ENCODE peak calls at places on chromosome 12, in seven cellular contexts. E is GM12878; T is dorsolateral prefrontal cortex; N is RWPE1; Y is naive thymus-derived CD4-positive, alpha-beta T cell; K is colonic mucosa; D is tibial artery. H is an unnamed sample.
A peak's percentile ranks its signal among the peaks of the same experiment; 100 is the strongest.

GRCh38 chr12:3117144-3117581 is 40.0 kb downstream of the TSPAN9 start:
- DNase-seq in D (no peak), E (no peak), T (no peak), Y (no peak), N (no peak), K (no peak), H (no peak)

GRCh38 chr12:2894961-2895360 is 4.3 kb downstream of the TULP3 start:
- DNase-seq in N (no peak), T (no peak), D (no peak), E (no peak), K (no peak), Y (no peak), H (no peak)

GRCh38 chr12:102638777-102639176 is 158.4 kb upstream of the IGF1 start:
- DNase-seq in Y (no peak), D (no peak), E (no peak), T (no peak), N (no peak), K (no peak), H (no peak)

GRCh38 chr12:93537769-93538168 is 34.7 kb upstream of the SOCS2 start:
- DNase-seq in T (no peak), Y (no peak), K (no peak), D (no peak), E (no peak), N (no peak), H (no peak)

GRCh38 chr12:96376865-96377264 is 23.4 kb downstream of the CDK17 start:
- DNase-seq in K (no peak), Y (no peak), E (no peak), N (no peak), D (no peak), T (no peak), H (no peak)

GRCh38 chr12:119803391-119803791 is 73.7 kb downstream of the CIT start:
- DNase-seq in N (no peak), E (no peak), D (no peak), K (no peak), Y (no peak), T (peak; percentile 28), H (no peak)

GRCh38 chr12:122421263-122421814 is 1.1 kb downstream of the CLIP1 start:
- DNase-seq in E (no peak), Y (no peak), D (peak; percentile 77), N (peak; percentile 57), T (no peak), K (peak; percentile 61), H (no peak)

GRCh38 chr12:265096-265495 is 2.5 kb upstream of the SLC6A13 start:
- DNase-seq in D (no peak), E (no peak), K (no peak), T (no peak), Y (peak; percentile 16), N (no peak), H (no peak)

GRCh38 chr12:48973531-48973930 is 2.0 kb upstream of the WNT10B start:
- DNase-seq in K (no peak), D (no peak), T (no peak), Y (no peak), E (no peak), N (no peak), H (no peak)

GRCh38 chr12:52499836-52500560 is 6.9 kb upstream of the KRT6A start:
- DNase-seq in N (no peak), Y (no peak), T (no peak), D (no peak), E (no peak), K (no peak), H (no peak)

GRCh38 chr12:76706761-76707160 is 57.2 kb upstream of the ZDHHC17 start:
- DNase-seq in T (no peak), D (no peak), E (no peak), Y (no peak), N (no peak), K (no peak), H (no peak)

GRCh38 chr12:98262886-98263285 is 252.5 kb upstream of the TMPO start:
- DNase-seq in N (no peak), D (no peak), Y (no peak), E (no peak), K (no peak), T (no peak), H (no peak)

GRCh38 chr12:106582661-106583577 is at the start of gene RFX4:
- DNase-seq in D (no peak), Y (no peak), N (no peak), E (no peak), K (no peak), T (no peak), H (no peak)

GRCh38 chr12:48004941-48005749 is 869 bp upstream of the COL2A1 start:
- DNase-seq in T (no peak), D (no peak), N (no peak), E (no peak), Y (no peak), K (no peak), H (no peak)

GRCh38 chr12:103924761-103925641 is 5.2 kb upstream of the HSP90B1 start:
- DNase-seq in E (peak; percentile 96), T (no peak), D (no peak), Y (no peak), N (peak; percentile 4), K (no peak), H (no peak)

GRCh38 chr12:55931780-55932545 is 1.0 kb downstream of the DGKA start:
- DNase-seq in Y (no peak), T (peak; percentile 25), D (peak; percentile 76), K (peak; percentile 70), E (no peak), N (no peak), H (peak; percentile 86)

GRCh38 chr12:21666722-21667121 is 9.1 kb upstream of the LDHB start:
- DNase-seq in Y (no peak), K (no peak), E (no peak), T (no peak), D (no peak), N (no peak), H (no peak)

GRCh38 chr12:130764475-130765185 is 48.5 kb upstream of the RIMBP2 start:
- DNase-seq in E (peak; percentile 59), Y (no peak), K (no peak), T (no peak), N (peak; percentile 19), D (no peak), H (no peak)

GRCh38 chr12:49264466-49264872 is 413 bp upstream of the TUBA1C start:
- DNase-seq in D (no peak), K (no peak), N (peak; percentile 45), E (no peak), Y (peak; percentile 22), T (no peak), H (no peak)

GRCh38 chr12:43898474-43898873 is 62.6 kb downstream of the TMEM117 start:
- DNase-seq in E (no peak), T (no peak), K (no peak), D (no peak), N (no peak), Y (no peak), H (no peak)

DNA sequence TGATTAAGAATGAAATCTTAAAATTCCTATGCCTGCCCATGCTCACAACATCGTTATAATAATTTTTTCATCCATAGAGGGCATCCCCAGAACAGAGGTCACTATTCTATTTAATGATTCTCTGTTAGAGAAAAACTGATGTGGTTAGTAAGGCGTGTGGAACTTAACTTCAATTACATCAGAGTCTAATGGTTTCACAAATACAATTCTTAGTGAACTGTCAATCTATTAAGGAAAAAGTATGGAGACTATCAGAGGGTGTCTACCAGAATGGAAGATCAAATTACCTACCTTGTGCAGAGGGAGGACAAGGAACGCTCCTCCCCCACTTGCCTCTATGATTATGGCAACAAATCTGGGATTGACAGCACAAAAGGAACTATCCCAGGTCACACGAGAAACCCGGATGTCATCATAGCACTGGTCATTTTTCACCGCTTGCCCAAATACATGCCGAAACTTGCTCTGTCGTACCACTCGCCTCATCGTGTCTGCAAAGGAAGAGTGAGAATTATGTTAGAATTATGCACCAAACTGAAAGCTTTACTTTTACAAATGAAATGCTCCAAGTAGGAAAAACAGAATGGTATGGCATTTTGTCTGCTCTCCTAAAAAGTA is 30.4 kb downstream of the CORO1C start:
- DNase-seq in N (peak; percentile 74), E (no peak), Y (no peak), D (no peak), T (no peak), K (no peak), H (no peak)
- H3K27ac ChIP-seq in N (peak overlapping the region; percentile 77), E (no peak overlapping the region), Y (no peak overlapping the region), D (peak overlapping the region; percentile 94), T (peak overlapping the region; percentile 81), K (no peak overlapping the region), H (peak overlapping the region; percentile 79)

GRCh38 chr12:12999276-12999958 is 648 bp downstream of the HEBP1 start:
- DNase-seq in N (peak; percentile 34), Y (no peak), T (no peak), E (no peak), K (peak; percentile 40), D (no peak), H (no peak)
- H3K27ac ChIP-seq in N (peak overlapping the region; percentile 84), Y (peak overlapping the region; percentile 70), T (peak overlapping the region; percentile 75), E (no peak overlapping the region), K (no peak overlapping the region), D (peak overlapping the region; percentile 81), H (peak overlapping the region; percentile 96)

GRCh38 chr12:19322376-19322775 is 116.9 kb upstream of the AEBP2 start:
- DNase-seq in E (no peak), K (no peak), D (no peak), Y (no peak), N (no peak), T (no peak), H (no peak)

DNA sequence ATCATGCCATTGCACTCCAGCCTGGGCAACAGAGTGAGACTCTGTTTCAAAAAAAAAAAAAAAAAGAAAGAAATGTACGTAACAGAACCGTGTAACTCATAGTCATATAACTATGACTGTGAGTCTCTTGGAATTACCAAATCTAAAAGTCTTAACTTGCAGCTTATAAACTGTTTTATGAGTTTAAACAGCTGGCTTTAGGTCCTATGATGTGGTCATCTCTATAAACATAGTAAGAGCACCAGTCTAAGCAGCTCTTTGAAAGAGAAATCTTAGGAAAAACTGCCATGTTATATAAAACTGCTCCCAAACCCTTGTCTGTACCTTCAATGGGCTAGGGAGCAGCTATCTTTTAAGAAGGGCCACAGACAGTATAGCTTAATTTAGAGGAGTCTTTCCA is 115.5 kb upstream of the AEBP2 start:
- DNase-seq in N (no peak), D (no peak), E (no peak), T (no peak), Y (no peak), K (no peak), H (no peak)
- H3K27ac ChIP-seq in N (no peak overlapping the region), D (no peak overlapping the region), E (no peak overlapping the region), T (no peak overlapping the region), Y (no peak overlapping the region), K (no peak overlapping the region), H (no peak overlapping the region)

DNA sequence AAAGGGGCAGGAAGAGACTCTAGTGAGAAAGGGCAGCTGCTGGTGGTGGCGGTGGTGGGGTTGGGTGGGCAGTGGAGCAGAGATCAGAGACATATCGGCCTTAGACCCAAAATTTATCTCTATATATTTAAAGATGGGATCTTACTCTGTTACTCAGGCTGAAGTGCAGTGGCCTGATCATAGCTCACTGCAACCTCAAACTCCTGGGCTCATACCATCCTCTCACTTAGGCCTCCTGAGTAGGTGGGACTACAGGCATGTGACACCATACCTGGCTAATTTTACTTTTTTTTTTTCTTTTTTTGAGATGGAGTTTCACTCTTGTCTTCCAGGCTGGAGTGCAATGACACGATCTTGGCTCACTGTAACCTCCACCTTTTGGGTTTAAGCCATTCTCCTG is 18.6 kb upstream of the ITGA5 start:
- DNase-seq in T (no peak), Y (no peak), N (no peak), D (no peak), E (no peak), K (no peak), H (no peak)
- H3K27ac ChIP-seq in T (no peak overlapping the region), Y (no peak overlapping the region), N (no peak overlapping the region), D (peak overlapping the region; percentile 74), E (peak overlapping the region; percentile 17), K (no peak overlapping the region), H (no peak overlapping the region)